ENCODE peak calls at places on chromosomes 7 and 10, in ten cellular contexts. Z is glutamatergic neuron; L is AG10803; N is cardiac muscle cell; S is kidney epithelial cell; E is HCT116; P is CD8-positive, alpha-beta T cell; G is transverse colon; Y is HFFc6; C is astrocyte of the spinal cord. H is an unnamed sample.

GRCh38 chr7:129729511-129729910 is 118.0 kb downstream of the NRF1 start:
- DNase-seq in S (no peak), G (no peak), Z (no peak), Y (no peak), L (no peak), P (no peak), N (no peak), C (no peak), E (no peak), H (no peak)

GRCh38 chr10:72351479-72351878 is 3.2 kb downstream of the DNAJB12 start:
- DNase-seq in N (no peak), L (no peak), P (no peak), G (no peak), Y (no peak), S (no peak), C (no peak), Z (no peak), E (no peak), H (no peak)

GRCh38 chr10:28853195-28853594 is 175.9 kb downstream of the BAMBI start:
- DNase-seq in Y (no peak), G (no peak), S (peak; percentile 32), Z (no peak), E (no peak), L (peak; percentile 7), C (peak; percentile 16), P (no peak), N (peak; percentile 89), H (no peak)

GRCh38 chr7:69598487-69599148 is 343 bp downstream of the AUTS2 start:
- DNase-seq in L (no peak), Y (no peak), E (no peak), C (peak; percentile 46), P (no peak), N (no peak), S (no peak), G (no peak), Z (no peak), H (peak; percentile 61)

GRCh38 chr10:124996127-124996853 is 54.4 kb downstream of the ZRANB1 start:
- DNase-seq in Z (no peak), P (no peak), C (no peak), S (no peak), Y (no peak), N (no peak), G (no peak), L (no peak), E (no peak), H (peak; percentile 13)

GRCh38 chr7:112157072-112157471 is 49.1 kb downstream of the DOCK4 start:
- DNase-seq in S (peak; percentile 91), G (no peak), L (peak; percentile 70), N (peak; percentile 92), Y (peak; percentile 28), Z (no peak), P (no peak), E (no peak), C (peak; percentile 93), H (no peak)

GRCh38 chr10:67978749-67979148 is 94.3 kb downstream of the SIRT1 start:
- DNase-seq in C (no peak), E (no peak), L (peak; percentile 40), S (no peak), Z (no peak), N (peak; percentile 7), G (no peak), P (no peak), Y (no peak), H (no peak)

GRCh38 chr7:79789584-79790345 is 336.3 kb upstream of the MAGI2 start:
- DNase-seq in C (peak; percentile 52), Z (no peak), E (no peak), Y (peak; percentile 57), P (no peak), N (peak; percentile 88), G (no peak), L (peak; percentile 88), S (no peak), H (no peak)

GRCh38 chr7:130272456-130273080 is 5.9 kb downstream of the CPA2 start:
- DNase-seq in L (no peak), S (no peak), Z (peak; percentile 63), P (no peak), E (no peak), Y (no peak), N (no peak), C (no peak), G (no peak), H (no peak)

GRCh38 chr10:70590663-70591416 is 11.7 kb downstream of the PRF1 start:
- DNase-seq in E (no peak), G (no peak), Z (no peak), N (no peak), Y (no peak), C (no peak), S (no peak), P (no peak), L (no peak), H (no peak)

GRCh38 chr7:16668049-16668858 is 22.3 kb downstream of the BZW2 start:
- DNase-seq in Y (peak; percentile 99), C (peak; percentile 99), P (no peak), S (peak; percentile 92), E (peak; percentile 91), G (peak; percentile 44), N (peak; percentile 99), Z (no peak), L (peak; percentile 99), H (no peak)
- TF ChIP-seq CTCF in Y (peak; percentile 56), C (no peak), P (no peak), S (no peak), E (peak; percentile 15), G (no peak), N (no peak), Z (no peak), L (peak; percentile 53), H (no peak)

DNA sequence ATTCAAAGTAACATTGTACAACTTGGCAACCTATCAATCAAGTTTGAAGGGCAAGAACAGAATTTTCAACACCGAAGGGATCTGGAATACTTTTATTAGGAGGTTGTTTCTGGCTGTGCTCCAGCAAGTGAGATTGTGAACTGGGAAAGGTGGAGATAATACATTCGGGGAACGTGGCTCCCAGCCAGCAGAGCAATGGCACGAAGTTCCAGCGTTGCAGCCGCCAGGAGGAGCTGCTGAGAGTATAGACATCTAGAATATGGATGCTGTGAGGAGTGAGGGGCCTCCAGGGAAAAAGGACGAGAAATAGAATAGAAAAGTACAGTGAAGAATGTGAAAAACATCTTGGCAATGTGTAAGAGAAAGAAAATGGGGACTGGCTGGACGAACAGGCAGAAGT is 69.5 kb downstream of the TCERG1L start:
- DNase-seq in P (no peak), S (no peak), Y (no peak), C (no peak), N (no peak), E (peak; percentile 0), G (no peak), Z (peak; percentile 72), L (no peak), H (no peak)
- TF ChIP-seq CTCF in P (no peak), S (peak; percentile 41), Y (peak; percentile 39), C (no peak), N (no peak), E (peak; percentile 48), G (no peak), Z (peak; percentile 27), L (no peak), H (no peak)

GRCh38 chr7:36487756-36488336 is 98.2 kb downstream of the ANLN start:
- DNase-seq in Y (peak; percentile 48), L (peak; percentile 57), N (peak; percentile 75), E (peak; percentile 59), G (no peak), P (no peak), S (peak; percentile 23), C (peak; percentile 70), Z (no peak), H (peak; percentile 36)
- TF ChIP-seq CTCF in Y (peak; percentile 79), L (peak; percentile 78), N (peak; percentile 72), E (peak; percentile 70), G (peak; percentile 66), P (peak; percentile 87), S (peak; percentile 68), C (peak; percentile 78), Z (peak; percentile 43), H (peak; percentile 34)

DNA sequence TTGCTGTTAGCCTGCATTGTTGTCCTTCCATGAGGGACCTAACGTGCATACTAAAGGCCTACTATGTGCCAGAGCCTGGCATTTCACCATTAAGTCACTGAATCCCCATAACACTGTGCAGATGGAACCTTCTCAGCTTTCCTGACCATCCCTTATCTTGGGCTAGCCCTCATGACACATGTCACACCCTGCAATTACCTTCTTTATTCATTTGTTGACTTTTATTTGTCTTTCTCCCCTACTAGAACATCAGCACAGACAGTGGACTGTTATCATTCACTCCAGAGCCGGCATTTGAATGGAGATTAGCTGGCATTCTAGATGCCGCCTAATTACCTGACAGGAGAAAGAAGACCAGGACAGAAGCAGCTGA is 471.1 kb upstream of the GALNT17 start:
- DNase-seq in S (no peak), Y (no peak), P (no peak), E (no peak), L (no peak), G (no peak), C (no peak), N (no peak), Z (no peak), H (no peak)
- TF ChIP-seq CTCF in S (no peak), Y (no peak), P (no peak), E (no peak), L (no peak), G (no peak), C (no peak), N (no peak), Z (no peak), H (no peak)

GRCh38 chr7:137882806-137883205 is 36.0 kb upstream of the DGKI start:
- DNase-seq in E (no peak), Y (peak; percentile 21), Z (no peak), N (no peak), S (no peak), G (no peak), L (peak; percentile 19), P (no peak), C (no peak), H (no peak)

GRCh38 chr7:137886706-137887105 is 39.9 kb upstream of the DGKI start:
- DNase-seq in Z (no peak), P (no peak), S (no peak), G (no peak), C (peak; percentile 58), N (no peak), L (peak; percentile 43), E (no peak), Y (no peak), H (no peak)

GRCh38 chr7:137885623-137886022 is 38.8 kb upstream of the DGKI start:
- DNase-seq in L (no peak), Z (no peak), P (no peak), G (no peak), Y (no peak), N (no peak), E (no peak), C (no peak), S (no peak), H (no peak)

GRCh38 chr7:137888254-137888653 is 41.5 kb upstream of the DGKI start:
- DNase-seq in L (no peak), E (no peak), N (no peak), P (no peak), Y (no peak), Z (no peak), C (no peak), S (no peak), G (no peak), H (no peak)

GRCh38 chr7:137886266-137886665 is 39.5 kb upstream of the DGKI start:
- DNase-seq in N (no peak), S (no peak), L (no peak), E (no peak), Z (no peak), C (no peak), P (no peak), Y (no peak), G (no peak), H (no peak)
- TF ChIP-seq CTCF in N (no peak), S (no peak), L (no peak), E (no peak), Z (no peak), C (no peak), P (no peak), Y (no peak), G (no peak), H (no peak)

GRCh38 chr10:122657734-122658133 is 41.9 kb downstream of the C10orf120 start:
- DNase-seq in P (no peak), Y (no peak), L (no peak), E (no peak), Z (no peak), C (no peak), G (no peak), N (no peak), S (no peak), H (no peak)
- TF ChIP-seq CTCF in P (no peak), Y (no peak), L (no peak), E (no peak), Z (no peak), C (no peak), G (no peak), N (no peak), S (no peak), H (no peak)

H was measured in GM13976.